ENCODE peak calls at places on chromosomes 7 and 10, in six cellular contexts. I is tibial nerve; U is transverse colon; H is NT2/D1; O is CD8-positive, alpha-beta T cell; F is spleen. L is an unnamed sample.

GRCh38 chr7:20064181-20064970 is 152.8 kb downstream of the MACC1 start:
- DNase-seq in I (no peak), U (no peak), H (no peak), O (no peak), F (no peak), L (no peak)

GRCh38 chr7:55127622-55128081 is 108.8 kb downstream of the EGFR start:
- DNase-seq in I (no peak), U (peak; percentile 60), H (no peak), O (no peak), F (no peak), L (no peak)

GRCh38 chr7:151137841-151138540 is 29.5 kb downstream of the GBX1 start:
- DNase-seq in I (no peak), U (no peak), H (no peak), O (no peak), F (peak; percentile 62), L (no peak)

GRCh38 chr10:34656676-34657075 is 158.4 kb downstream of the PARD3 start:
- DNase-seq in I (no peak), U (no peak), H (no peak), O (no peak), F (no peak), L (no peak)

GRCh38 chr10:16756561-16757221 is 60.5 kb downstream of the RSU1 start:
- DNase-seq in I (no peak), U (no peak), H (no peak), O (no peak), F (no peak), L (no peak)

GRCh38 chr7:100016209-100016901 is 959 bp downstream of the ZKSCAN1 start:
- DNase-seq in I (no peak), U (peak; percentile 47), H (no peak), O (no peak), F (no peak), L (no peak)

GRCh38 chr10:97099868-97100267 is 85.9 kb downstream of the SLIT1 start:
- DNase-seq in I (no peak), U (no peak), H (no peak), O (no peak), F (no peak), L (no peak)

GRCh38 chr10:84801156-84801555 is 472.8 kb downstream of the CCSER2 start:
- DNase-seq in I (no peak), U (no peak), H (no peak), O (no peak), F (no peak), L (no peak)

GRCh38 chr7:132526111-132526741 is 50.0 kb downstream of the PLXNA4 start:
- DNase-seq in I (no peak), U (no peak), H (no peak), O (no peak), F (no peak), L (no peak)

GRCh38 chr10:73522263-73522662 is 26.4 kb upstream of the PPP3CB start:
- DNase-seq in I (no peak), U (no peak), H (no peak), O (no peak), F (no peak), L (no peak)

GRCh38 chr7:44066494-44067063 is 1.2 kb upstream of the PGAM2 start:
- DNase-seq in I (no peak), U (peak; percentile 6), H (no peak), O (no peak), F (peak; percentile 76), L (no peak)

GRCh38 chr7:12949060-12950045 is 261.9 kb downstream of the ARL4A start:
- DNase-seq in I (no peak), U (no peak), H (no peak), O (no peak), F (no peak), L (peak; percentile 76)

GRCh38 chr10:100020161-100020882 is 10.6 kb upstream of the DNMBP start:
- DNase-seq in I (no peak), U (no peak), H (no peak), O (no peak), F (no peak), L (no peak)

GRCh38 chr10:28560617-28561016 is 27.7 kb downstream of the WAC start:
- DNase-seq in I (no peak), U (no peak), H (no peak), O (no peak), F (no peak), L (no peak)

GRCh38 chr10:23755557-23755956 is 316.7 kb downstream of the OTUD1 start:
- DNase-seq in I (no peak), U (no peak), H (no peak), O (no peak), F (no peak), L (no peak)

GRCh38 chr7:41881313-41882130 is 178.6 kb upstream of the INHBA start:
- DNase-seq in I (peak; percentile 35), U (peak; percentile 46), H (no peak), O (peak; percentile 52), F (peak; percentile 93), L (no peak)

GRCh38 chr10:126872768-126873167 is 32.5 kb upstream of the DOCK1 start:
- DNase-seq in I (no peak), U (no peak), H (peak; percentile 60), O (no peak), F (no peak), L (no peak)

GRCh38 chr7:128091106-128091505 is 59.9 kb upstream of the LRRC4 start:
- DNase-seq in I (no peak), U (no peak), H (no peak), O (no peak), F (no peak), L (no peak)

GRCh38 chr7:114590298-114590697 is 175.7 kb downstream of the FOXP2 start:
- DNase-seq in I (no peak), U (no peak), H (no peak), O (no peak), F (no peak), L (no peak)

GRCh38 chr10:9562001-9562505 is 1455.6 kb upstream of the CELF2 start:
- DNase-seq in I (no peak), U (no peak), H (no peak), O (no peak), F (no peak), L (no peak)
- H3K9me3 ChIP-seq in I (no peaks in the 10 kb centered on the region), U (no peaks in the 10 kb centered on the region), H (no peaks in the 10 kb centered on the region), O (no peaks in the 10 kb centered on the region), F (no peaks in the 10 kb centered on the region), L (no peaks in the 10 kb centered on the region)

DNA sequence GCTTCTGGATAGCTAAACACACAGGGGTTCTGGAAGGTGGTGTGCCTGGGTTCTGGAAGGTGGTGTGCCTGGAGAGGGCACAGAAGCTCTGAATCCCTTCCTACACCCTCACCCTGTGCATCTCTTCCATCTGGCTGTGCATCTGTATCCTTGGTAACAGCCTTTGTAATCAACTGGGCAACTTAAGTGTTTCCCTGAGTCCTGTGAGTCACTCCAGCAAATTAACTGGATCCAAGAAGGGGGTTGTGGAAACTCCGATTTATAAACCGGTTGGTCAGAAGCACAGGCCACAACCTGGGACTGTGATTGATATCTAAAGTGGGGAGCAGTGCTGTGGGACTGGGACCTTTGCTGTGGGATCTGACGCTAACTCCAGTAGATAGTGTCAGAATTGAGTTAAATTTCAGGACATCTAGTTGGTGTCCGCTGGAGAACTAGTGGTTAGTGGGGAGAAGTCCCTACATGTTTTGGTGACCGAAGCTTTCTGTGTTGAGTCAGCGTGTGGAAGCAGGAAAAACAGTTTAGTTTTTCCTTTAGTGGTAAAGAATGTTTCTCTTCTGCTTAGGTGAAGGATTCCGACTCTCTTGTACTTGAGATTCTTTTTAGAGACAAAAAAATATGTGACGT is 228.1 kb downstream of the BMPER start:
- DNase-seq in I (no peak), U (no peak), H (no peak), O (no peak), F (no peak), L (no peak)
- H3K4me3 ChIP-seq in I (no peak overlapping the region), U (no peak overlapping the region), H (no peak overlapping the region), O (no peak overlapping the region), F (no peak overlapping the region), L (no peak overlapping the region)

GRCh38 chr7:158524749-158525635 is 62.6 kb downstream of the PTPRN2 start:
- DNase-seq in I (no peak), U (no peak), H (no peak), O (no peak), F (no peak), L (no peak)
- H3K9me3 ChIP-seq in I (no peaks in the 10 kb centered on the region), U (no peaks in the 10 kb centered on the region), H (peaks cover 24% of the 10 kb centered on the region), O (no peaks in the 10 kb centered on the region), F (no peaks in the 10 kb centered on the region), L (no peaks in the 10 kb centered on the region)

DNA sequence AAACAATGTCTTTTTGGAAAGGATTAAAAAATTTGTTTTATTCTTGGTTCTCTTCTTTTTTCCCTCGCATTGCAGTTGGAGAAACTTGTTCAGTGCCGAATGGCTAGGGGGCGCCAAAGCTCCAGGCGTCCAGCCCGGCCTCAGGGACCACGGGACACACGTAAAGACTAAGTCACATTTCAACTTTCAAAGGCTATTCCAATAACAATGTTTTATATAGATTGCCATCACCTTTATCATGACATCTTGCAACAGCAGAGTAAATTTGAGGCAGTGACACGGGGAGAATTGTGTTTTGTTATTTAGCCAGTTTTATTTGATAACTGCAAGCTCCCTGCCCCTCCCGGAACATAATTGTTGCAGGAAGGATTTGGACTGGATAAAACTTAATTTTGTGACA is 2.2 kb upstream of the IGFBP3 start:
- DNase-seq in I (peak; percentile 80), U (peak; percentile 64), H (no peak), O (peak; percentile 69), F (peak; percentile 86), L (no peak)
- H3K4me3 ChIP-seq in I (no peak overlapping the region), U (no peak overlapping the region), H (no peak overlapping the region), O (peak overlapping the region; percentile 48), F (peak overlapping the region; percentile 12), L (no peak overlapping the region)